ENCODE peak calls at places on chromosomes 12 and 14, in four cellular contexts. K, D, N and S are unnamed samples.

GRCh38 chr12:42794811-42795210 is 205.3 kb upstream of the PRICKLE1 start:
- DNase-seq in K (no peak), D (no peak), N (no peak), S (no peak)

GRCh38 chr14:49972840-49973239 is 80.0 kb downstream of the ARF6 start:
- DNase-seq in K (no peak), D (peak; percentile 88), N (peak; percentile 78), S (peak; percentile 78)

GRCh38 chr12:81332054-81332453 is 254.2 kb downstream of the ACSS3 start:
- DNase-seq in K (no peak), D (no peak), N (no peak), S (no peak)

GRCh38 chr12:12003609-12004008 is 67.1 kb upstream of the BCL2L14 start:
- DNase-seq in K (no peak), D (no peak), N (no peak), S (no peak)

GRCh38 chr14:64938972-64939816 is 3.4 kb downstream of the GPX2 start:
- DNase-seq in K (peak; percentile 51), D (no peak), N (no peak), S (peak; percentile 49)

GRCh38 chr14:56300495-56300894 is 182.3 kb downstream of the PELI2 start:
- DNase-seq in K (no peak), D (no peak), N (no peak), S (no peak)

GRCh38 chr12:76348079-76348901 is at the start of gene BBS10:
- DNase-seq in K (peak; percentile 86), D (peak; percentile 92), N (peak; percentile 84), S (peak; percentile 89)

GRCh38 chr12:133023566-133023965 is 13.7 kb upstream of the ZNF84 start:
- DNase-seq in K (no peak), D (no peak), N (no peak), S (no peak)

GRCh38 chr14:101364503-101365328 is 196.6 kb upstream of the DIO3 start:
- DNase-seq in K (no peak), D (no peak), N (no peak), S (peak; percentile 73)

GRCh38 chr14:65290830-65291229 is 121.7 kb upstream of the FUT8 start:
- DNase-seq in K (no peak), D (peak; percentile 42), N (peak; percentile 84), S (no peak)

GRCh38 chr12:78442454-78442801 is 422.1 kb upstream of the SYT1 start:
- DNase-seq in K (no peak), D (no peak), N (no peak), S (no peak)

GRCh38 chr14:39087493-39087892 is 15.5 kb downstream of the SEC23A start:
- DNase-seq in K (no peak), D (no peak), N (no peak), S (no peak)

GRCh38 chr12:22656835-22657234 is 31.9 kb downstream of the ETNK1 start:
- DNase-seq in K (no peak), D (no peak), N (no peak), S (no peak)

DNA sequence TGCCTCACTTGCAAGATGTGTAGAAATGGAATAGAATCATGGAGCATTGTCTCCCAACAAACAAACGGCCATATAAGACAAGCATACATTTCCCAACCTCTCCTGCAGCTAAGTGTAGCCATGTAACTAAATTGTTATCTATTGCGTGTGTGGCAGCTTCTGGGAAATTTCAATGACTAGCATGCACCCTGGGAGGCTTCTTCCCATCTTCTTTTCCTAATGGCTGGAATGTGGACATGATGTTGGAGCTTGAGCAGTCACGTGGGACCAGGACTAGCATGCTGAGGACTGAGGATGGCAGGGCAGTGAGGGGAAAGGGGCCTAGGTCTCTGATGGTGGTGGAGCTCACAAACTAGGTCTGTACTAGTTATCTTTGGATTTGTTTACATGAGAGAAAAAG is 21.7 kb upstream of the CTDSP2 start:
- DNase-seq in K (no peak), D (no peak), N (no peak), S (no peak)
- H3K4me1 ChIP-seq in K (no peaks in the 10 kb centered on the region), D (peaks cover 15% of the 10 kb centered on the region), N (peaks cover 17% of the 10 kb centered on the region), S (peaks cover 3% of the 10 kb centered on the region)

DNA sequence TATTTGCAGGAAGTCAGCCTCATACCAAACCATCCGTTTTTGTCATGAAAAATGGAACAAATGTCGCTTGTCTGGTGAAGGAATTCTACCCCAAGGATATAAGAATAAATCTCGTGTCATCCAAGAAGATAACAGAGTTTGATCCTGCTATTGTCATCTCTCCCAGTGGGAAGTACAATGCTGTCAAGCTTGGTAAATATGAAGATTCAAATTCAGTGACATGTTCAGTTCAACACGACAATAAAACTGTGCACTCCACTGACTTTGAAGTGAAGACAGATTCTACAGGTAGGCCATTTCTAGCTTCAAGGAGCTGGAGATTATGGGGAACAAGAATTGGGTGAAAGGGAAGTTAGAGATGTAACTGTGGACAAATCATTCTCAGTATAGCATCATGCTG is 126.1 kb downstream of the DAD1 start:
- DNase-seq in K (no peak), D (no peak), N (no peak), S (no peak)
- H3K4me1 ChIP-seq in K (no peaks in the 10 kb centered on the region), D (no peaks in the 10 kb centered on the region), N (peaks cover 31% of the 10 kb centered on the region), S (no peaks in the 10 kb centered on the region)

GRCh38 chr12:32266756-32267155 is 132.6 kb upstream of the FGD4 start:
- DNase-seq in K (no peak), D (no peak), N (no peak), S (no peak)
- H3K4me1 ChIP-seq in K (peaks cover 1% of the 10 kb centered on the region), D (peaks cover 23% of the 10 kb centered on the region), N (peaks cover 8% of the 10 kb centered on the region), S (peaks cover 9% of the 10 kb centered on the region)

DNA sequence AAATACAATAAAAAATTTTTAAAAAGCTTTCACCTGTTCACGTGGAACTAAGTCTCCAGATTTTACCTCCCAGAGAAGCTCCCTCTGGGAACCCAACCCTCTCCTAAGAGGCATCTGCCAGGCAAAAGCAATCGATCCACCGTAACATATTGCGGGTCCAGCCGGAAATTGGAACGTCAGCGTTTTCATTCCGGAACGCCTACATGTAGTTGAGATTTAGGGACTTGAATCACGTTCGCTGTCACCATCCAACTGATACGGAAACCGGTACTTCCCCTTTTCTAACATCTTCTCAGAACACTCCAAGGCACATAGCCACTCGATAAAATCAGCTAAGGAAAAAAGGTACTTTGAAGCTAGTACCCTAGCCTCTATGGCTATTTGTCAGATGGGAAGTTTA is 70.3 kb downstream of the COX16 start:
- DNase-seq in K (no peak), D (no peak), N (no peak), S (no peak)
- H3K4me1 ChIP-seq in K (no peaks in the 10 kb centered on the region), D (no peaks in the 10 kb centered on the region), N (no peaks in the 10 kb centered on the region), S (no peaks in the 10 kb centered on the region)

GRCh38 chr12:109771746-109772621 is 58.4 kb downstream of the FAM222A start:
- DNase-seq in K (peak; percentile 22), D (no peak), N (no peak), S (no peak)

GRCh38 chr12:109767991-109768900 is 54.6 kb downstream of the FAM222A start:
- DNase-seq in K (no peak), D (no peak), N (no peak), S (no peak)

GRCh38 chr12:109768901-109769670 is 55.5 kb downstream of the FAM222A start:
- DNase-seq in K (peak; percentile 54), D (no peak), N (no peak), S (no peak)

GRCh38 chr12:109770861-109771670 is 57.4 kb downstream of the FAM222A start:
- DNase-seq in K (peak; percentile 40), D (no peak), N (no peak), S (no peak)

DNA sequence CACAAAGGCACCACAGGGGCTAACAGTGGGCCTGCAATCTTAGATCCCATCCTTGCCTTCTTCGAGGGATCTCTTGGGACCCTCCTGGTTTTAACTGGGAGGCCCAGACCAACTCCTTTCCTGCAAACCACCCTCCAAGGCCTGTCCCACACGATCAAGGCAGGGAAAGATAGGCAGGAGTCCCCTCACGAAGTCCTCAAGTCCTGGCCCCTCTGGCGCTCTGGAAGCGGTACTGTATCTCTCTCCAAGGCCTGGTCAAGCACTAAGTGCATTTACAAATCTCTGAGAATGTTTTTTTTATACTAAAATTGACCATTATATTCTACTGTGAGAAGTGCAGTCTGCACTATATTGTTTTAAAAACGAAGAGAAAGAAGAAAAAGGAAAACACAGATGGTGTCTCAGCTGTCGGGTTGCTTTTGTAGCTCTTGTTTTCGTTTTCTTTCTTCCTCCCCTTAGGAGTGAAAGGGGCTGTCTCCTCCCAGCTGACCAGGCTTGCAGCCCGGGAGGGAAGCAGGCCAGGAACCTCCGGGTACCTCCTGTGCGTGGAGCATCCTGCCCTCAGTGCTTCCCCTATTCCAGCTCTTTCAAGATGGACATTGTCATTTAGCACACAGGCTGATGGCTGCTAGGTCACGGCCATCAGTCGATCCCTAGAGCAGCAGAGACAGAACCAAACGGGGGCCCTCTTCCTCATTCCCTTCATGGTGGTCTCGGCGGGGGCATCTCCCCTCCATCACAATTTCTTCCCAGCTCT is 56.7 kb downstream of the FAM222A start:
- DNase-seq in K (peak; percentile 21), D (no peak), N (no peak), S (peak; percentile 17)
- H3K4me1 ChIP-seq in K (peaks cover 5% of the 10 kb centered on the region), D (no peaks in the 10 kb centered on the region), N (peaks cover 26% of the 10 kb centered on the region), S (peaks cover 3% of the 10 kb centered on the region)

GRCh38 chr12:52525661-52526499 is 5.7 kb upstream of the KRT5 start:
- DNase-seq in K (no peak), D (no peak), N (no peak), S (no peak)
- H3K4me1 ChIP-seq in K (peaks cover 9% of the 10 kb centered on the region), D (peaks cover 22% of the 10 kb centered on the region), N (peaks cover 49% of the 10 kb centered on the region), S (no peaks in the 10 kb centered on the region)

GRCh38 chr12:53200458-53201169 is 6.4 kb downstream of the ITGB7 start:
- DNase-seq in K (no peak), D (no peak), N (no peak), S (no peak)
- H3K4me1 ChIP-seq in K (peaks cover 6% of the 10 kb centered on the region), D (peaks cover 21% of the 10 kb centered on the region), N (peaks cover 12% of the 10 kb centered on the region), S (peaks cover 12% of the 10 kb centered on the region)

GRCh38 chr12:100142851-100143559 is at the start of gene BLTP3B:
- DNase-seq in K (peak; percentile 96), D (peak; percentile 86), N (peak; percentile 84), S (peak; percentile 93)
- H3K4me1 ChIP-seq in K (peaks cover 3% of the 10 kb centered on the region), D (peaks cover 34% of the 10 kb centered on the region), N (peaks cover 20% of the 10 kb centered on the region), S (peaks cover 10% of the 10 kb centered on the region)

DNA sequence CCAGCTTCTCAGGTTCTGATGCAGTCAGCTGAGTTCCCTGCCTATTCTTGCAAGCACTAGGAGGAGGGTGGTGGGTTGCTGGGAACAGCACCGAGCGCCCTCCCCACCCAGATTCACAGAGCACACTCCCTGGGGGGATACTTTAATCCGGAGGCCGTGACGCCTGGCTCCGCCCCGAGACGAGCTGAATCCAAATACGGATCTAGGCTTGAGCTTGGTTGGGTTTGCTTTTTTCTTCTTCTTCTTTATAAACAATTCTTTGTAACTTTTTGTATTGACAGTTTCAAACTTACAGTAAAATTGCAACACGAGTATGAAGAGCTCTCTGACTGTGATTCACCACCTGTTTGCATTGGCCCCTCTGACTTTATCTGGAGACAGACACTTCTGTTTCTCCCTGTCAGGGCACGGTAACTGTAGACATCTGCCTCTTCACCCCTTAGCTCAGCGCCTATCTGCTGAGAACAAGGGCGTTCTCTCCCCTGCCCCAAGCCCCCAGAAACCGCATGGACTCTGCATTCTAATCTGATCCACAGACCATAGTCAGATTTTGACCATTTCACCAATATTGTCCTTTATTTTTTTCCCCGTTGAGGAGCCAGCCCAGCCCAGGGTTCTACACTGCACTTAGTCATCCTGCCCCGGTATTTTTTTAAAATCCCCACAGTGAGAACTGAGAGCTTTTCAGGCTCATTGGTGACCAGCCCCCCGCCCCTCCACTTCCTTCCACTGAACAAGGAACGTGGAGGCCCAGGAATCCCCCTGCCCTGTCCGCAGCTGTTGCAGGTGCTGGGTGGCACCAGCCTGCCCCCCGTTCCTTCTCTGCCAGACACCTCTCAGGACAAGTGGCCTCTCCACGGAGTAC is 11.5 kb downstream of the RHOF start:
- DNase-seq in K (no peak), D (no peak), N (no peak), S (no peak)
- H3K4me1 ChIP-seq in K (no peaks in the 10 kb centered on the region), D (peaks cover 65% of the 10 kb centered on the region), N (peaks cover 45% of the 10 kb centered on the region), S (peaks cover 2% of the 10 kb centered on the region)